ENCODE peak calls at places on chromosome 17, in ten cellular contexts. L is cardiac muscle cell; Q is neural crest cell; X is Peyer's patch; G is CD8-positive, alpha-beta T cell; F is lower leg skin; E is AG04450; M is fibroblast of mammary gland; T is right lobe of liver; S is epithelial cell of esophagus. D is an unnamed sample.

GRCh38 chr17:72205357-72205756 is 84.5 kb downstream of the SOX9 start:
- DNase-seq in T (no peak), X (no peak), G (no peak), L (peak), M (no peak), S (no peak), Q (peak), E (no peak), F (no peak), D (no peak)

GRCh38 chr17:77875881-77876509 is 82.5 kb upstream of the TNRC6C start:
- DNase-seq in T (no peak), L (no peak), E (no peak), M (peak), S (no peak), Q (no peak), G (no peak), X (no peak), F (no peak), D (no peak)

GRCh38 chr17:8994319-8994718 is 27.0 kb upstream of the NTN1 start:
- DNase-seq in X (peak), G (peak), E (peak), M (peak), Q (peak), T (peak), L (peak), F (peak), S (peak), D (peak)

GRCh38 chr17:41141361-41141760 is 1.0 kb upstream of the KRTAP4-6 start:
- DNase-seq in M (no peak), E (no peak), S (no peak), T (no peak), L (no peak), F (no peak), X (no peak), Q (no peak), G (no peak), D (no peak)

GRCh38 chr17:31724026-31724425 is 135.0 kb downstream of the COPRS start:
- DNase-seq in L (no peak), G (no peak), X (no peak), E (no peak), F (no peak), T (no peak), Q (no peak), M (peak), S (no peak), D (no peak)

GRCh38 chr17:38572665-38573365 is 32.9 kb downstream of the SRCIN1 start:
- DNase-seq in M (no peak), Q (peak), G (no peak), E (no peak), F (no peak), T (no peak), X (no peak), S (no peak), L (peak), D (no peak)

GRCh38 chr17:21275579-21276339 is 8.8 kb upstream of the MAP2K3 start:
- DNase-seq in Q (peak), G (peak), F (peak), X (peak), E (no peak), L (peak), S (peak), M (peak), T (peak), D (no peak)

GRCh38 chr17:7330099-7331015 is 1.2 kb upstream of the NEURL4 start:
- DNase-seq in T (peak), M (peak), S (peak), E (no peak), G (peak), Q (peak), L (peak), X (peak), F (peak), D (no peak)

GRCh38 chr17:48375356-48375755 is 54.7 kb downstream of the SKAP1 start:
- DNase-seq in F (no peak), G (no peak), E (peak), T (no peak), M (peak), X (no peak), L (no peak), Q (no peak), S (peak), D (no peak)

GRCh38 chr17:82687375-82687861 is 11.1 kb downstream of the RAB40B start:
- DNase-seq in Q (no peak), L (no peak), G (no peak), M (no peak), X (no peak), T (no peak), S (peak), E (no peak), F (no peak), D (no peak)

GRCh38 chr17:35094902-35095301 is 24.8 kb downstream of the RAD51D start:
- DNase-seq in Q (no peak), F (no peak), X (no peak), T (no peak), S (peak), L (no peak), M (peak), E (peak), G (no peak), D (peak)

GRCh38 chr17:39867084-39867890 is 715 bp upstream of the ZPBP2 start:
- DNase-seq in M (no peak), G (peak), E (no peak), F (no peak), T (no peak), X (peak), L (no peak), Q (no peak), S (no peak), D (no peak)

GRCh38 chr17:4045477-4045876 is 81.2 kb upstream of the ATP2A3 start:
- DNase-seq in F (no peak), G (no peak), L (no peak), T (no peak), S (no peak), X (no peak), E (no peak), M (no peak), Q (no peak), D (no peak)

GRCh38 chr17:5703736-5704135 is 119.4 kb upstream of the NLRP1 start:
- DNase-seq in T (no peak), G (no peak), X (no peak), S (no peak), F (peak), M (no peak), L (no peak), Q (no peak), E (no peak), D (no peak)

GRCh38 chr17:78762007-78762406 is 20.1 kb downstream of the CYTH1 start:
- DNase-seq in L (no peak), X (no peak), G (no peak), E (no peak), M (no peak), F (no peak), S (no peak), T (no peak), Q (no peak), D (no peak)

GRCh38 chr17:62750502-62751349 is 57.4 kb downstream of the MARCHF10 start:
- DNase-seq in X (no peak), Q (no peak), L (no peak), M (no peak), G (no peak), E (no peak), T (no peak), F (peak), S (peak), D (no peak)

GRCh38 chr17:2212328-2212981 is 91.1 kb downstream of the SMG6 start:
- DNase-seq in T (no peak), E (no peak), G (no peak), L (no peak), Q (no peak), X (no peak), S (peak), F (peak), M (peak), D (peak)

GRCh38 chr17:79915850-79916430 is 76.7 kb upstream of the CBX4 start:
- DNase-seq in Q (no peak), F (no peak), L (peak), M (peak), S (peak), G (no peak), X (no peak), E (no peak), T (no peak), D (no peak)

GRCh38 chr17:49406791-49407190 is 7.9 kb downstream of the PHB1 start:
- DNase-seq in T (no peak), S (no peak), E (no peak), F (peak), X (no peak), G (no peak), Q (no peak), M (no peak), L (no peak), D (no peak)

GRCh38 chr17:81802048-81802758 is 1.7 kb upstream of the GCGR start:
- DNase-seq in X (no peak), Q (no peak), L (no peak), T (no peak), S (no peak), M (no peak), F (no peak), G (no peak), E (no peak), D (no peak)

GRCh38 chr17:13702266-13702665 is 100.5 kb upstream of the HS3ST3A1 start:
- DNase-seq in X (no peak), G (no peak), S (no peak), T (no peak), E (peak), M (peak), Q (no peak), L (no peak), F (no peak), D (no peak)

GRCh38 chr17:50892101-50892776 is 26.1 kb upstream of the TOB1 start:
- DNase-seq in E (no peak), F (no peak), T (no peak), S (no peak), Q (no peak), G (no peak), M (no peak), L (no peak), X (no peak), D (no peak)

GRCh38 chr17:62130739-62131138 is 65.7 kb upstream of the MED13 start:
- DNase-seq in M (no peak), T (no peak), G (no peak), S (no peak), L (no peak), X (no peak), F (peak), Q (no peak), E (no peak), D (no peak)

GRCh38 chr17:7997186-7997585 is 5.2 kb upstream of the GUCY2D start:
- DNase-seq in L (peak), X (peak), F (peak), E (no peak), M (no peak), T (peak), G (peak), Q (no peak), S (peak), D (no peak)

GRCh38 chr17:8072339-8072726 is 15.2 kb downstream of the ALOX12B start:
- DNase-seq in L (no peak), X (no peak), S (no peak), F (no peak), M (no peak), Q (no peak), E (no peak), T (no peak), G (no peak), D (no peak)

DNA sequence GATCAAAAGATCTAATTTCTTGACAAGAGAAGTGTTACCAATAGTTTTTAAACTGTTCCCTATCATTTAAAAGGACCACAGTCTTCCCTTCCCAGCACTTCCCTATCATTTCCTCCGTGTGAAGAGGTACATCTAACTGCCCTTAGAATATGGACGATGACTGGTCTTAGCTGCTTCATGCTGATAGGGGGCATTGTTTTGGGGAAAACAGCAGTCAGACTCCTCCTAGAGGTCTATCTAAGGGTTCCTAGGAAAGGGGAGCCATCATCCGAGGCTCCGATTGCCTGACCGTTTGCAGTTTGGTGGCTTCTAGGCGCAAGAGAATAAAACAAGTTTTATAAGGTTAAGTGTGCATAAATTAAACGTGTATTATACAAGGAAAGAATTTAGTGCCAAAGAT is 7.1 kb downstream of the FZD2 start:
- DNase-seq in G (no peak), F (no peak), Q (no peak), M (no peak), L (no peak), T (no peak), E (no peak), X (no peak), S (no peak), D (no peak)
- TF ChIP-seq CTCF in G (no peak), F (no peak), Q (no peak), M (no peak), L (no peak), T (no peak), E (peak), X (no peak), S (no peak), D (no peak)

GRCh38 chr17:74888440-74888839 is 5.0 kb downstream of the FADS6 start:
- DNase-seq in M (no peak), L (no peak), X (no peak), T (no peak), Q (no peak), F (no peak), G (no peak), S (no peak), E (no peak), D (no peak)

GRCh38 chr17:74892974-74893911 is at the start of gene FADS6:
- DNase-seq in M (no peak), T (peak), L (no peak), G (no peak), Q (no peak), X (no peak), E (no peak), F (no peak), S (no peak), D (no peak)

GRCh38 chr17:74890554-74890953 is 2.9 kb downstream of the FADS6 start:
- DNase-seq in L (no peak), M (no peak), F (no peak), Q (no peak), S (no peak), E (no peak), X (no peak), T (no peak), G (no peak), D (no peak)

GRCh38 chr17:74893936-74894671 is 671 bp upstream of the FADS6 start:
- DNase-seq in M (no peak), X (no peak), Q (no peak), S (no peak), T (no peak), L (no peak), F (no peak), G (no peak), E (no peak), D (no peak)

DNA sequence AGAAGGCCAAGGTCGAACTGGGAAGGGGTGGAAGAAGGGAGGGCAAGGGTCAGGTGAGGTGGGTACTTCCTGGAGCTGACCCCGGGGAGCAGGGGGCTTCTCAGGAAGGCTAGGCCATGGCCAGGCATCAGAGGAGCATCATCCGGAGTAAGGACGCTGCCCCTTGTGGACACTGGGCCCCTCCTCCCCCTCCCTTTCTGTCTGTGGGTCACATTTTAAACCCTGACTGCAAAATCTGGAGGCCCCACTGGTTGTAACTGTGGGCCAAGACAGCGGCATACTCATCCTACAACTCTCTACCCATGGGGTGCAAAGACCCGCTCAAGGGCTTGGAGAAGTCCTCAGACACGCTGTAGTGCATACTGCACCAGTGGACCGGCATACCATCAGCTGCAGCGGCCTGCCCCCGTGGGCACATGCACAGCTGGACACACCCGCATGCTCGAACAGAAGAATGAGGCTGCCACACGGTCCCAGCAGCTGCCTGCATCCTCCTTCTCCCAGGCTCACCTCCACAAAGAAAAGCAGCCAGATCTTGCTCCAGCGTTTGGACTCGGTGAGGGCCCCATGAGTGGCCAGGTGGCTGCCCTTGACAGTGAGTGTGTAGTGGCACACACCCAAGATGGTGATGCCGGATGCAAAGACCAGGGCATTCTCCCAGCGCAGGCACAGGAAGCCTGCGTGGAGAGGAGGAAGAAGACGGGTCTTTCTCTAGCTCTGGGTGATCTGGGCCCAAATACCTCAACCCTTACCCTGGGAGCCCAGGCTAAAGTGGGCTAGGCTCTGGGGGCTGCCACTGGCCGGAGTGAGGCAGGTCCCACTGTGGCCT is 1.2 kb downstream of the FADS6 start:
- DNase-seq in F (no peak), G (no peak), T (no peak), E (no peak), S (no peak), Q (no peak), X (no peak), M (no peak), L (no peak), D (no peak)
- TF ChIP-seq CTCF in F (no peak), G (no peak), T (no peak), E (no peak), S (no peak), Q (no peak), X (no peak), M (no peak), L (no peak), D (no peak)

DNA sequence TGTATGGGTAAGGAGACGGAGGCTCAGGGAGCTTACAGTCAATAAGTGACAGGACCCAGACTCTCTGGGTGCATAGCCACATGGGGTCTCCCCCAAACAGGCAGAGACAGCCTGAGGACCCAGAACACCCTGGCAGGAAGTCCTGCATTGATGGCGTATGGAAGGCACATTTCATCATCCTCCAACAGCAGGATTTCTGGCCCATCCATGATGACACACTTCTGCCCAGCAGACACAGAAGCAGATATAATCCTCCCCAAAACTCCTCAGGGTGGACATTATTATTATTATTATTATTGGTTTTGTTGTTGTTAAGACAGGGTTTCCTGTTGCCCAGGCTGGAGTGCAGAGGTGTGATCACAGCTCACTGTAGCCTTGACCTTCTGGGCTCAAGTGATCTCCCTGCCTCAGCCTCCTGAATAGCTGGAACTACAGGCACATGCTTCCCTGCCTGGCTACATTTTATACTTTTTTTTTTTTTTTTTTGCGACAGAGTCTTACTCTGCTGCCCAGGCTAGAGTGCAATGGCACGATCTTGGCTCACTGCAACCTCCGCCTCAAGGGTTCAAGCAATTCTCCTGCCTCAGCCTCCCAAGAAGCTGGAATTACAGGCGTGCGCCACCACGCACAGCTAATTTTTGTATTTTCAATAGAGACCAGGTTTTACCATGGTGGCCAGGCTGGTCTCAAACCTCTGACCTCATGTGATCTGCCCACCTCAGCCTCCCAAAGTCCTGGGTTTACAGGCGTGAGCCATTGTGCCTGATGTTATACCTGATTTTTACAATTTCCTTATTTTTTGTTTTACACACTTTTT is 6.8 kb upstream of the HROB start:
- DNase-seq in L (no peak), X (no peak), G (no peak), E (no peak), M (peak), T (no peak), F (no peak), Q (no peak), S (no peak), D (no peak)
- TF ChIP-seq CTCF in L (no peak), X (no peak), G (no peak), E (no peak), M (no peak), T (no peak), F (no peak), Q (no peak), S (no peak), D (no peak)

GRCh38 chr17:67377727-67378443 is 804 bp downstream of the PITPNC1 start:
- DNase-seq in T (peak), X (peak), L (peak), M (no peak), F (peak), S (peak), Q (peak), G (peak), E (no peak), D (no peak)
- TF ChIP-seq CTCF in T (peak), X (no peak), L (peak), M (no peak), F (no peak), S (peak), Q (peak), G (no peak), E (peak), D (peak)

GRCh38 chr17:59607061-59607460 is 12.6 kb upstream of the CLTC start:
- DNase-seq in G (no peak), Q (no peak), F (no peak), S (no peak), M (no peak), E (no peak), L (no peak), X (no peak), T (no peak), D (no peak)

GRCh38 chr17:59611503-59611902 is 8.2 kb upstream of the CLTC start:
- DNase-seq in L (no peak), S (no peak), T (no peak), M (no peak), Q (no peak), X (no peak), F (no peak), G (no peak), E (no peak), D (no peak)

GRCh38 chr17:59607817-59608403 is 11.8 kb upstream of the CLTC start:
- DNase-seq in S (peak), F (no peak), X (no peak), E (no peak), L (peak), M (no peak), T (no peak), Q (no peak), G (peak), D (no peak)
- TF ChIP-seq CTCF in S (peak), F (no peak), X (no peak), E (no peak), L (peak), M (peak), T (peak), Q (peak), G (peak), D (no peak)

GRCh38 chr17:57106107-57106835 is 21.2 kb downstream of the AKAP1 start:
- DNase-seq in L (no peak), Q (no peak), X (no peak), T (no peak), F (no peak), G (no peak), M (no peak), S (peak), E (no peak), D (no peak)
- TF ChIP-seq CTCF in L (peak), Q (peak), X (no peak), T (peak), F (no peak), G (no peak), M (peak), S (no peak), E (peak), D (no peak)

D was measured in AG09319.